ENCODE peak calls at places on chromosomes 1 and 21, in four cellular contexts. Z is body of pancreas, O is left lung, Y is naive B cell. R is an unnamed sample.

GRCh38 chr21:37965088-37965805 is 49.0 kb upstream of the KCNJ6 start:
- ATAC-seq in Z (no peak), Y (no peak), O (no peak), R (no peak)

GRCh38 chr1:12615916-12616708 is 1.9 kb downstream of the DHRS3 start:
- ATAC-seq in Y (no peak), Z (peak; percentile 50), O (peak; percentile 45), R (no peak)

GRCh38 chr1:4778056-4778455 is 123.6 kb downstream of the AJAP1 start:
- ATAC-seq in O (peak; percentile 25), Y (no peak), Z (no peak), R (no peak)

GRCh38 chr1:176849281-176849680 is 315.2 kb downstream of the ASTN1 start:
- ATAC-seq in Y (no peak), O (no peak), Z (no peak), R (no peak)

GRCh38 chr1:193392686-193393085 is 206.3 kb upstream of the B3GALT2 start:
- ATAC-seq in Y (no peak), Z (no peak), O (no peak), R (no peak)

GRCh38 chr1:231534703-231535159 is 6.3 kb downstream of the TSNAX start:
- ATAC-seq in O (no peak), Z (no peak), Y (no peak), R (no peak)

GRCh38 chr1:29197590-29197924 is 15.9 kb upstream of the SRSF4 start:
- ATAC-seq in Y (peak; percentile 94), Z (no peak), O (peak; percentile 87), R (peak; percentile 78)

GRCh38 chr1:70205076-70205436 is 323 bp downstream of the LRRC40 start:
- ATAC-seq in O (peak; percentile 27), Z (peak; percentile 34), Y (peak; percentile 34), R (peak; percentile 55)

GRCh38 chr1:116764466-116764896 is 10.3 kb downstream of the CD2 start:
- ATAC-seq in Z (no peak), Y (no peak), O (no peak), R (no peak)

GRCh38 chr1:3955196-3955772 is 55.2 kb upstream of the C1orf174 start:
- ATAC-seq in O (no peak), Z (no peak), Y (no peak), R (no peak)

GRCh38 chr1:201427923-201428322 is 6.4 kb upstream of the TNNI1 start:
- ATAC-seq in Y (no peak), O (peak; percentile 20), Z (no peak), R (no peak)

GRCh38 chr1:206463911-206464310 is 6.4 kb upstream of the IKBKE start:
- ATAC-seq in O (no peak), Z (no peak), Y (no peak), R (no peak)

GRCh38 chr1:8122160-8122476 is 96.0 kb upstream of the ERRFI1 start:
- ATAC-seq in O (peak; percentile 6), Y (no peak), Z (no peak), R (no peak)

GRCh38 chr1:202018476-202019234 is 8.3 kb downstream of the ELF3 start:
- ATAC-seq in O (peak; percentile 72), Z (peak; percentile 82), Y (no peak), R (no peak)

GRCh38 chr1:238558746-238559145 is 668.0 kb upstream of the ZP4 start:
- ATAC-seq in Y (no peak), Z (no peak), O (no peak), R (no peak)

GRCh38 chr21:41627428-41627827 is 119.5 kb upstream of the TMPRSS2 start:
- ATAC-seq in Y (no peak), O (no peak), Z (no peak), R (no peak)

GRCh38 chr1:85062425-85063026 is 14.2 kb upstream of the MCOLN3 start:
- ATAC-seq in Z (peak; percentile 10), Y (no peak), O (peak; percentile 45), R (no peak)

GRCh38 chr1:228268891-228269285 is 61.0 kb downstream of the OBSCN start:
- ATAC-seq in O (no peak), Y (no peak), Z (no peak), R (no peak)

GRCh38 chr1:226332947-226333346 is 24.0 kb upstream of the LIN9 start:
- ATAC-seq in Z (no peak), O (no peak), Y (no peak), R (no peak)

GRCh38 chr1:113542221-113542701 is 151.9 kb downstream of the MAGI3 start:
- ATAC-seq in O (peak; percentile 29), Z (no peak), Y (no peak), R (no peak)

GRCh38 chr1:230771773-230772354 is 24.7 kb downstream of the CAPN9 start:
- ATAC-seq in Z (no peak), Y (no peak), O (no peak), R (no peak)

GRCh38 chr1:156368889-156369684 is at the start of gene RHBG:
- ATAC-seq in O (peak; percentile 96), Y (peak; percentile 62), Z (peak; percentile 95), R (no peak)

GRCh38 chr1:29707796-29708195 is 471.5 kb downstream of the PTPRU start:
- ATAC-seq in Y (no peak), Z (no peak), O (no peak), R (no peak)